ENCODE peak calls at places on chromosomes 1 and 21, in six cellular contexts. I is mesenchymal stem cell; R is naive thymus-derived CD4-positive, alpha-beta T cell; O is fibroblast of lung; A is stimulated activated naive CD4-positive, alpha-beta T cell; W is activated CD8-positive, alpha-beta memory T cell treated with anti-CD3 and anti-CD28 coated beads for 4 hours. S is an unnamed sample.

GRCh38 chr1:6358757-6359567 is 34.6 kb downstream of the ACOT7 start:
- DNase-seq in I (peak; percentile 93), R (peak; percentile 56), O (peak; percentile 79), A (peak; percentile 72), W (no peak), S (no peak)

GRCh38 chr1:29895201-29895600 is 658.9 kb downstream of the PTPRU start:
- DNase-seq in I (no peak), R (no peak), O (no peak), A (no peak), W (no peak), S (no peak)

GRCh38 chr1:61241864-61242472 is 159.6 kb downstream of the NFIA start:
- DNase-seq in I (no peak), R (no peak), O (no peak), A (no peak), W (no peak), S (no peak)

GRCh38 chr1:3649342-3650247 is at the start of gene WRAP73:
- DNase-seq in I (peak; percentile 92), R (peak; percentile 86), O (peak; percentile 90), A (peak; percentile 84), W (peak; percentile 84), S (peak; percentile 67)

GRCh38 chr1:185646202-185646683 is 87.9 kb upstream of the HMCN1 start:
- DNase-seq in I (peak; percentile 91), R (no peak), O (peak; percentile 94), A (no peak), W (no peak), S (peak; percentile 96)

GRCh38 chr1:87410771-87411170 is 82.1 kb downstream of the LMO4 start:
- DNase-seq in I (peak; percentile 27), R (no peak), O (peak; percentile 28), A (no peak), W (no peak), S (no peak)

GRCh38 chr21:32733356-32733755 is 5.5 kb upstream of the SYNJ1 start:
- DNase-seq in I (no peak), R (no peak), O (no peak), A (no peak), W (no peak), S (no peak)

GRCh38 chr1:115210302-115210711 is 121.0 kb upstream of the TSPAN2 start:
- DNase-seq in I (peak; percentile 3), R (no peak), O (no peak), A (no peak), W (no peak), S (peak; percentile 38)

GRCh38 chr1:110186558-110186957 is 23.6 kb upstream of the KCNC4 start:
- DNase-seq in I (no peak), R (no peak), O (no peak), A (no peak), W (no peak), S (no peak)

GRCh38 chr1:88697503-88697902 is 13.4 kb downstream of the PKN2 start:
- DNase-seq in I (peak; percentile 22), R (no peak), O (no peak), A (no peak), W (no peak), S (no peak)

S was measured in AG09309.